ENCODE peak calls at places on chromosomes 4 and X, in seven cellular contexts. X, Z, A, D, J, I and C are unnamed samples.

GRCh38 chr4:182189107-182189878 is 53.9 kb upstream of the TENM3 start:
- DNase-seq in X (no peak), Z (peak), A (no peak), D (no peak), J (peak), I (no peak), C (peak)

GRCh38 chrX:40513012-40513411 is 67.8 kb upstream of the ATP6AP2 start:
- DNase-seq in X (no peak), Z (no peak), A (no peak), D (no peak), J (peak), I (no peak), C (no peak)

GRCh38 chr4:112284662-112285411 is 867 bp downstream of the TIFA start:
- DNase-seq in X (no peak), Z (no peak), A (peak), D (no peak), J (peak), I (no peak), C (peak)

GRCh38 chrX:85203461-85203970 is 40.1 kb downstream of the SATL1 start:
- DNase-seq in X (no peak), Z (no peak), A (no peak), D (no peak), J (no peak), I (no peak), C (no peak)

GRCh38 chrX:115058276-115058675 is 40.9 kb upstream of the IL13RA2 start:
- DNase-seq in X (no peak), Z (no peak), A (peak), D (no peak), J (peak), I (no peak), C (peak)

GRCh38 chr4:71774136-71774535 is 9.7 kb downstream of the GC start:
- DNase-seq in X (no peak), Z (no peak), A (no peak), D (no peak), J (no peak), I (no peak), C (no peak)

GRCh38 chr4:98663226-98664006 is 5.0 kb upstream of the TSPAN5 start:
- DNase-seq in X (no peak), Z (no peak), A (peak), D (no peak), J (no peak), I (no peak), C (no peak)

GRCh38 chr4:36402008-36402758 is 120.8 kb downstream of the DTHD1 start:
- DNase-seq in X (no peak), Z (no peak), A (no peak), D (no peak), J (no peak), I (peak), C (no peak)

GRCh38 chr4:124515591-124515990 is 196.9 kb downstream of the ANKRD50 start:
- DNase-seq in X (no peak), Z (peak), A (no peak), D (no peak), J (no peak), I (peak), C (no peak)

GRCh38 chrX:39675619-39676018 is 422.1 kb downstream of the BCOR start:
- DNase-seq in X (no peak), Z (no peak), A (no peak), D (no peak), J (peak), I (no peak), C (peak)

GRCh38 chr4:177381762-177382310 is 60.4 kb downstream of the AGA start:
- DNase-seq in X (no peak), Z (no peak), A (no peak), D (no peak), J (no peak), I (no peak), C (no peak)

GRCh38 chr4:53592128-53592527 is 842 bp upstream of the LNX1 start:
- DNase-seq in X (no peak), Z (no peak), A (peak), D (no peak), J (peak), I (peak), C (no peak)

GRCh38 chr4:1077711-1078477 is 35.5 kb downstream of the RNF212 start:
- DNase-seq in X (no peak), Z (no peak), A (no peak), D (no peak), J (no peak), I (no peak), C (no peak)

GRCh38 chr4:140168474-140168873 is 14.5 kb upstream of the MAML3 start:
- DNase-seq in X (no peak), Z (no peak), A (no peak), D (no peak), J (no peak), I (peak), C (no peak)

DNA sequence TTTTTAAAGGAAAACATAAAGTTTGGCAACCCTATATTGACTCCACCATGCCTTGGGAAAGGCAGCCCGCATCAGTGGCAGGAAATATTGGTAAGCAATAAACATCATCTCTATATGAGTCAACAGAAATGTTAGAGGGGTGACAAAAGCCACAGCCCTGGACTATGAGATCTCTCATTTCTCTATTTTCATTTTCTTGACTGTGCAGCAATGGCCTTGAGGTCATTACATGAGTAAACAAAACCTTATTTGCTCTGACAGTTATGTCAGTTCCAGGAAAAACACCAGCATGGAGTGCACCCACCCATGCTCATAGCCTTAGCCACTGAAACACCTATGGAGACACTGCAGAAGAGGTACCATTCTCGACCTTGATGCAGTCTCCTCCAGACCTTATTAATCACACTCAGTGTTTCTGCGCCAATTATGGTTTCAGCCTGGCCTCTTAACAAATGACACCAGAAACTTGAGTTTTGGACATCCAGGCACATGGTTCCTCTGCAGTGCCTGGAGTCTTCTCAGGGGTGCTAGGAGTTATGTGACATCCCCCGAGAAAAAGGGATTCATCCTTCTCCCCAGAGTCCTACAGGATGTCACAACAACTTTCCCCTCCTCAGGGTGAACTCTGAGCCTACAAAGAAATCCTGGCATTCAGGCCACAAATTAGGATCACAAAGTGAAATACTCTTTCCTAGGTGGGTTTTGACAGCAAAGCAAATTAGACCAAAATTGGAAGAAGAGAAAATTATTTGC is 16.0 kb upstream of the HPGD start:
- DNase-seq in X (no peak), Z (peak), A (no peak), D (no peak), J (no peak), I (no peak), C (no peak)
- H3K4me3 ChIP-seq in X (no peak), Z (no peak), A (no peak), D (no peak), J (no peak), I (no peak), C (no peak)

GRCh38 chr4:145909773-145910172 is 28.9 kb downstream of the ZNF827 start:
- DNase-seq in X (no peak), Z (peak), A (peak), D (no peak), J (peak), I (no peak), C (no peak)
- H3K4me3 ChIP-seq in X (peak), Z (peak), A (peak), D (no peak), J (no peak), I (no peak), C (no peak)

GRCh38 chrX:96615448-96615847 is 69.2 kb upstream of the DIAPH2 start:
- DNase-seq in X (no peak), Z (no peak), A (no peak), D (no peak), J (no peak), I (no peak), C (peak)

DNA sequence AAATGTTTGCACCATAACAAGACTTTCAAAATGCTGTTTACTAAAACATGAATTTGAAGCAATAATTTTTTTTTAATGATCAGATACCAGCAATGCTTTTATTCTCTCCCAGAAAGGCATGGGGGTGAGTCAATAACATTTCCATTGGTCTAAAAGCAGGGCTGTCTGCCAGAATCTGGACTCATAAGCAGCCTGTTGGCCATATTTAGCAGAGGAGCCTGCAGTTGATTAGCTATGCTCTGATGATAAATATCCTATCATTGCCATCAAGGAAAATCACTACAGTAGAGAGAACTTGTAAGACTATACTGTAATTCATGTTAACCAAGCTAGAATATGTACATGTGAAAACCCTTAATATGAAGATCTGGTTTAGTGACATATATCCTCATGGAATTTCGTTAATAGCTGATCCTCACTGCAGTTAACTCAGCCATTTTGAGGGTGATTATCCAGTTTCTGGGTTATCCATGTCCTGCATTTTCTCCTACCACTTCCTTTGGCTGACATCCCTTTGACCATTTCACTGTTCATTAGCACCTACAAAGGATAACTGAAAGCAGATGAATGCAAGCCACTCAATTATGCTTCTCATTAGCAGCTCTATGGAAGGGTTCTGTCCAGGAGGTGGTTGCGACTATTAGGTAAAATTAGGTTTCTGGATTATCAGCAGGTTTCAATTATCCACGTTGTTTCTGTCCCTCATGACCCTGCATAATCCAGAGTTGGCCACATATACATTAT is 72.9 kb upstream of the DIAPH2 start:
- DNase-seq in X (no peak), Z (no peak), A (no peak), D (no peak), J (no peak), I (no peak), C (peak)
- H3K4me3 ChIP-seq in X (no peak), Z (no peak), A (no peak), D (no peak), J (no peak), I (no peak), C (no peak)

DNA sequence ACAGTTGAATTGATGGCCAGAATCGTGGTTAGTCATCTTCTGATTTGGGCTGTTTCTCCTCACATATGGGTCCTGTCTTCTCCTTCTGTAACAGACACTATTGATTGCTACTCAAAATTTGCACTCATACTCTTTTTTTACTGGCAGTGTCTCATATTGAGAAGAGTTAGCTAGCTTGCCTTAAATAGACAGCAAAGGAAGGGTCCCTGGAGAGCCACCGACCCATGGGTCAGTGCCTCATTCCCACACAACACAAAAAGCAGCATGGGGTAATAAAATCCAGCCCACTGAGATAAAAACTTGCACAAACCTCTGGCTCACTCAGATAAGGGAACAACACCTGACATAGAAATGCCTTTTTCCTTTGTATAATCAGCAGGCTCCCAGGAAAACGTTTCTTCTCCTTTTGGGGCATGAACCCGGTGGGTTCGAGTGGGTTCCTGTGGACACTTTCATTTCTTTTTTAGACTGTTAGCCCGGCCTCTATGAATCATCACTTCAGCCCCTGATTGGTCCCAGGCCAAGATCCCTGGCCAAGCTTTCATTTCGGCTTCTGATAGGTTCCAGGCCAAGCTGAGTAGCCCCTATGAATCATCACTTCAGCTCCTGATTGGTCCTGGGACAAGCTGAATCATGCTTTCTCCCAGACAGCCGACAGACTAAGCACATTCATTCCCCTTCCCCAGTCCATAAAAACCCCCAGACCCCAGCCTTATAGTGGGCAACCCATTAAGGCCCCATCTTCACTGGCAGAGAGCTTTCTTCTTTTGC is 408.1 kb downstream of the DCAF12L2 start:
- DNase-seq in X (no peak), Z (peak), A (no peak), D (no peak), J (no peak), I (no peak), C (no peak)
- H3K4me3 ChIP-seq in X (peak), Z (no peak), A (no peak), D (no peak), J (no peak), I (no peak), C (no peak)

GRCh38 chrX:9416562-9417319 is 48.1 kb upstream of the TBL1X start:
- DNase-seq in X (peak), Z (no peak), A (no peak), D (no peak), J (no peak), I (no peak), C (peak)
- H3K4me3 ChIP-seq in X (no peak), Z (no peak), A (no peak), D (no peak), J (no peak), I (no peak), C (no peak)

DNA sequence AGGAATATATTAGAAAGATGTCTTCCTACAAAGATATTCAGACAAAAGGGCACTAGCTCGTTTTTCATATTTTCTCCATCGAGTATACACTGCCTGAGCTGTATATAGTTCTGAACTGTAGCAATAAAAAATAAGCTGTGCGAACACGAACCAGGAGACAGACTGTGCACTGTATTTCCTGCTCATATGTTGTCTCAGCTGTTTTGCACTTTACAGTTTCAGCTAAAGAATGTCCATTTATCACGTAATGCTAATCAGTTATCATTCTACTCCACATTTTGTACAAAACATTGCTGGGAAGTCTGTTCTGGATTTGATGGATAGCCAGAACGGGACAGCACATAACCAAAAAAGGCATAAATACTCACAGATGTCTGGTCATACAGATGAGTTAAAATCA is 315.6 kb upstream of the ADGRL3 start:
- DNase-seq in X (no peak), Z (no peak), A (no peak), D (no peak), J (no peak), I (no peak), C (peak)
- H3K4me3 ChIP-seq in X (peak), Z (no peak), A (no peak), D (no peak), J (no peak), I (no peak), C (no peak)

DNA sequence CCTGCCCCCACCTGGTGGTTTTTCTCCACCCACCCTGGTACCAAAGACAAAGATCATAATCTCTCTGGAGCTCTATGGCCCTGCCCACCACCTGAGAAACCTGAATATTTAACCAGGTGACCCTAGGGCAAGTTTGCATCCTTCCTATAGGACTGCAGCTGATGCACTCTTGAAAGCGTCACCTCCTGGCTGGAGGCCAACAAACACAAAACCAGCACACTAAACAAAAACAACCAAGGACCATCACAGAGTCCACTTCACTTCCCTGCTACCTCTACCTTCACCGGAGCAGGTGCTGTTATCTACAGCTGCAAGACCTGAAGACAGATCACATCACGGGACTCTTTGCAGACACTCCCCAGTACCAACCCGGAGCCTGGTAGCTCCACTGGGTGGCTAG is 296.7 kb upstream of the FGF13 start:
- DNase-seq in X (no peak), Z (no peak), A (no peak), D (no peak), J (no peak), I (no peak), C (no peak)
- H3K4me3 ChIP-seq in X (no peak), Z (no peak), A (no peak), D (no peak), J (no peak), I (no peak), C (no peak)

DNA sequence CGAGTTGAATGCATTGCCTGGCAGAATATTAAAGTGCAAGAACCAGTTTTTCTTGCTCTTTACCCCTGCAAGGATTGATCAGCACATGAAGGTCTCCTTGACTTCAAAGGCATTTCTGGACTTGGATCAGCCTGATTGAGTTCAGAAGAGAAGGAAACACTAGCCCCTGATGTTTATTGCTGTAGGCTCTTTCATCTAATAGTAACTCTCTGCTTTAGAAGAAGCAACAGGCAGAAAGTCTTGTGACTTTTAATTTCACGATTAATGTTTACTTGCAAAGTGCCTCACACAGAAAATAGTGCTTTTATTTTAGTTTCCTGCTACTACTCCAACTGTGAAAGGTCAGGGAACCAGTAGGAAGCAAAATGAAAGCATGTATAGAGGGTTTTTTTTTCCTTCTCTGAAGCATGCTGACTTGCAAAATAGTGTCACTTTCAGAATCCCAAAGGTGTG is 69.1 kb downstream of the PCDH7 start:
- DNase-seq in X (no peak), Z (no peak), A (peak), D (no peak), J (no peak), I (peak), C (no peak)
- H3K4me3 ChIP-seq in X (no peak), Z (no peak), A (no peak), D (no peak), J (no peak), I (no peak), C (no peak)

DNA sequence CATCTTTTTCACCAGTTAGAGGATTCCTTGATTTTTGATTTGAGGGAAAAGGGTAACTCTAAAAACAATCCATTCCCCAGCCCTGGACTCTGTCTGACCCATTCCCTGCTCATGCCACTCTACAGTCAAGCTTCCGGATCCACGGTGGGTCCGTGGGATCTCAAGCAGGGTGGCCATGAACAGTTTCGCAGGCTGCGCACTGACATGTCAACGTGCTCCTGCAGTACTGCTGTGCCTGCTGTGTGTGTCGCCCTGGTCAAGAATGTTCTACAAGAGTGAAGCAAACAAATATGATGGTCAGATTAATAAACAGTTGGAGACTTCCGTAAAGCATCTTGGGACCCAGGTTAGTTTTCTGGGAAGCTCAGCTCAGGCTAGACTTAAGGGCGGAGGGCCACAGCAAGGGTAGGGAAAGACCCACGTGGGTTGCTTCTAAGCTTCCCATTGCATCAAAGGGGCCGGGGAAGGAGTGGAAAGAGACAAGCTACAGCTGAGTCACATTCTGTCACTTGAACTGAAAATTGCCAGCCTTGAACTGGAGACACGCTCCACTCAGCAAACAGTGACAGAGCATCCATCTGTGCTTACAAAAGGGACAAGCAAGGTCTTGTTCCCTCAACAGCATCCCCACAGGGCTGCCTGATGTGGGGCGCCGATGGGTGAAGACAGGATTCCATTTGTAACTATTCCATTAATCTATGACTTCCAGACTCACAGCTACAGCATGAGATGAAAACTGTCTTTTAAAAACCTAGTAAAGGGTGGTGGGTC is 81.8 kb downstream of the MTMR1 start:
- DNase-seq in X (no peak), Z (no peak), A (no peak), D (no peak), J (no peak), I (no peak), C (no peak)
- H3K4me3 ChIP-seq in X (no peak), Z (no peak), A (no peak), D (no peak), J (no peak), I (no peak), C (no peak)